ENCODE peak calls at places on chromosomes 11 and 22, in nine cellular contexts. D is IMR-90, R is left ventricle myocardium inferior, S is ovary, F is fibroblast of villous mesenchyme, U is AG04449, G is HFF-Myc, I is fibroblast of pulmonary artery, C is kidney epithelial cell. K is an unnamed sample.

GRCh38 chr11:97548280-97548679 is 1158.5 kb downstream of the JRKL start:
- DNase-seq in D (no peak), R (no peak), S (no peak), F (no peak), U (no peak), G (no peak), I (no peak), C (no peak), K (no peak)

GRCh38 chr11:131041331-131042040 is 125.2 kb upstream of the SNX19 start:
- DNase-seq in D (no peak), R (no peak), S (no peak), F (no peak), U (no peak), G (no peak), I (no peak), C (peak), K (peak)

GRCh38 chr11:70399681-70400112 is 1.4 kb downstream of the CTTN start:
- DNase-seq in D (peak), R (peak), S (peak), F (peak), U (peak), G (peak), I (peak), C (peak), K (peak)

GRCh38 chr11:64233913-64234839 is at the start of gene VEGFB:
- DNase-seq in D (peak), R (peak), S (peak), F (peak), U (no peak), G (no peak), I (peak), C (no peak), K (no peak)

GRCh38 chr11:13118194-13118593 is 109.1 kb downstream of the RASSF10 start:
- DNase-seq in D (peak), R (no peak), S (no peak), F (peak), U (peak), G (peak), I (peak), C (peak), K (peak)

GRCh38 chr11:71311176-71311925 is 59.0 kb upstream of the SHANK2 start:
- DNase-seq in D (no peak), R (no peak), S (no peak), F (no peak), U (no peak), G (no peak), I (no peak), C (no peak), K (no peak)

GRCh38 chr11:130313383-130314183 is 1.1 kb downstream of the ZBTB44 start:
- DNase-seq in D (peak), R (no peak), S (no peak), F (peak), U (no peak), G (no peak), I (peak), C (no peak), K (peak)

GRCh38 chr11:32113200-32113599 is 22.3 kb downstream of the RCN1 start:
- DNase-seq in D (no peak), R (no peak), S (no peak), F (peak), U (no peak), G (no peak), I (no peak), C (no peak), K (peak)

GRCh38 chr11:970319-970871 is 44.7 kb downstream of the AP2A2 start:
- DNase-seq in D (no peak), R (no peak), S (no peak), F (no peak), U (no peak), G (no peak), I (no peak), C (no peak), K (no peak)

GRCh38 chr11:8068605-8069221 is 12.3 kb upstream of the TUB start:
- DNase-seq in D (peak), R (peak), S (peak), F (peak), U (peak), G (no peak), I (peak), C (peak), K (peak)

GRCh38 chr22:26496456-26496855 is 12.8 kb downstream of the SRRD start:
- DNase-seq in D (no peak), R (no peak), S (no peak), F (no peak), U (no peak), G (no peak), I (no peak), C (no peak), K (no peak)

GRCh38 chr11:102780491-102780918 is at the start of gene MMP10:
- DNase-seq in D (peak), R (no peak), S (no peak), F (peak), U (no peak), G (peak), I (peak), C (peak), K (peak)

GRCh38 chr11:729492-730074 is 17.7 kb upstream of the TALDO1 start:
- DNase-seq in D (no peak), R (no peak), S (no peak), F (no peak), U (no peak), G (no peak), I (no peak), C (no peak), K (no peak)

GRCh38 chr22:45551310-45552016 is 48.8 kb downstream of the FBLN1 start:
- DNase-seq in D (no peak), R (no peak), S (peak), F (peak), U (no peak), G (no peak), I (no peak), C (no peak), K (peak)

GRCh38 chr22:31332886-31333285 is 13.3 kb downstream of the PATZ1 start:
- DNase-seq in D (peak), R (no peak), S (no peak), F (no peak), U (no peak), G (no peak), I (no peak), C (no peak), K (peak)

GRCh38 chr11:92383430-92383829 is 158.8 kb downstream of the FAT3 start:
- DNase-seq in D (peak), R (no peak), S (no peak), F (peak), U (no peak), G (peak), I (peak), C (peak), K (peak)

DNA sequence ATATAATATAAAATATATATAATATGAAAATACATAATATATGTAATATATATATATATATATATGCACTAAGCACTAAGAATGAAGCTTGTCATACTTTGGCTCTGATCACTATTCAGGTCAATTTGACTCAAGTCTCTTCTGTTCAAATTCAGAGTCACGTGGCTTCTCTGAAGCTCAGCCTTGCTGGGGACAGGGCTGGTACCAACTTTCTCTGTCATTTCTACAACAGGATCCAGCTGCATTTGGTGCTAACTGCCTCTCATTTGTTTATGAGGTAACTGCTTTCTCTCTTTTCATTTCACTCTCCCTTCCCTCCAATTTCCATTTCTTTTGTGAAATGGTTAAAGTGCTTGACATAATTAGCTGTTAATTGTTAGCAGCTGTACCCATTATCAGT is 259.6 kb upstream of the PLET1 start:
- DNase-seq in D (no peak), R (no peak), S (no peak), F (no peak), U (no peak), G (no peak), I (no peak), C (no peak), K (no peak)
- TF ChIP-seq CTCF in D (no peak), R (no peak), S (no peak), F (no peak), U (no peak), G (no peak), I (no peak), C (no peak), K (no peak)

GRCh38 chr22:42612336-42612735 is 2.3 kb downstream of the POLDIP3 start:
- DNase-seq in D (no peak), R (no peak), S (no peak), F (no peak), U (no peak), G (no peak), I (no peak), C (no peak), K (no peak)
- H3K4me3 ChIP-seq in D (no peak), R (peak), S (no peak), F (no peak), U (no peak), G (no peak), I (no peak), C (no peak), K (no peak)

GRCh38 chr11:65646921-65647701 is 9.2 kb downstream of the SIPA1 start:
- DNase-seq in D (no peak), R (no peak), S (peak), F (no peak), U (no peak), G (no peak), I (peak), C (no peak), K (peak)
- TF ChIP-seq CTCF in D (no peak), R (no peak), S (no peak), F (no peak), U (no peak), G (no peak), I (no peak), C (no peak), K (no peak)

GRCh38 chr11:33613404-33613803 is 87.2 kb downstream of the C11orf91 start:
- DNase-seq in D (no peak), R (no peak), S (no peak), F (no peak), U (no peak), G (no peak), I (no peak), C (no peak), K (no peak)

GRCh38 chr11:33618363-33618735 is 82.3 kb downstream of the C11orf91 start:
- DNase-seq in D (no peak), R (no peak), S (no peak), F (no peak), U (no peak), G (no peak), I (no peak), C (no peak), K (no peak)

GRCh38 chr11:33616552-33616951 is 84.1 kb downstream of the C11orf91 start:
- DNase-seq in D (peak), R (no peak), S (no peak), F (no peak), U (no peak), G (no peak), I (no peak), C (no peak), K (no peak)

GRCh38 chr11:33617672-33618362 is 82.8 kb downstream of the C11orf91 start:
- DNase-seq in D (no peak), R (no peak), S (no peak), F (no peak), U (no peak), G (no peak), I (no peak), C (no peak), K (no peak)

DNA sequence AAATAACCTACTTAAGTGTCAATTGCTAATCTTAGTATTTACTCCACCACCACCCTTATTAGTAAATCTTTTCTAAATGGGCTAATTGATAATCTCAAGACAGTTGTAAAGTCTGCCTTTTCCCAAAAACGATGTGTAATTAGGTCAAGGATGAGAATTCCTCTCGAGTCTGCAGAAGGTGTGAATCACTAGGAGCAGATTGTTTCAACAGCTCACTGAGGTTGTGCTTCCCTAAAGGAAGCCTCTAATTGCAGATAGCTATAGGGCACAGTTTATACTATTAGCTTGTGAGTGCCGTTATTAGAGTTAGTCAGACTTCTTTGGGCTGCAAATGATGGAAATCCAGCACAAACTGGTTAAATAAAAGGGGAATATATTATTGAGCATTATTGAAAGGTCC is 84.9 kb downstream of the C11orf91 start:
- DNase-seq in D (no peak), R (no peak), S (no peak), F (no peak), U (no peak), G (no peak), I (no peak), C (no peak), K (no peak)
- H3K4me3 ChIP-seq in D (no peak), R (no peak), S (no peak), F (no peak), U (no peak), G (no peak), I (no peak), C (no peak), K (no peak)

GRCh38 chr11:60701509-60701818 is 2.1 kb downstream of the MS4A8 start:
- DNase-seq in D (no peak), R (no peak), S (no peak), F (no peak), U (no peak), G (no peak), I (no peak), C (no peak), K (no peak)
- TF ChIP-seq CTCF in D (no peak), R (no peak), S (no peak), F (no peak), U (no peak), G (no peak), I (no peak), C (no peak), K (no peak)

GRCh38 chr11:9689721-9690120 is 25.8 kb downstream of the SWAP70 start:
- DNase-seq in D (no peak), R (no peak), S (no peak), F (no peak), U (no peak), G (no peak), I (peak), C (no peak), K (peak)
- H3K4me3 ChIP-seq in D (no peak), R (peak), S (no peak), F (no peak), U (no peak), G (no peak), I (peak), C (no peak), K (no peak)

DNA sequence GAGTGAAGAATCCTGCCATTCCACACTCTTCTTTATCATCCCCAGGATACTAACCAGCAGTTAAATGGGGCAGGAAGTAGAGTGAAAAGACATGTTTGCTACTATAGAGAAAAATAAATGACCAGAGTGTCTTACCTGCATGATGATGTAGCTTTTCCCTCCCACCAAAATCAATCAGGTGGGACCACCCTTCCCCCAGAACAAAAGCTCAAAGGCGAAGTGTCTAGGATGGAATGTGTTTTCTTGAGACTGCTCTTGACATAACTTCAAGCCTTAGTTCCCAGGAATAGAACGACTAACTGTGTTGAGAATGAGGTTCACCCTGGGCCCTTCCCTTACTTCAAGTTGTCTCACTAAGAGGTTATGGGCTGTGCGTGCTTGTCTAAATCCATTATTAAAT is 339.2 kb upstream of the CCDC90B start:
- DNase-seq in D (no peak), R (no peak), S (no peak), F (no peak), U (no peak), G (no peak), I (no peak), C (no peak), K (no peak)
- TF ChIP-seq CTCF in D (no peak), R (no peak), S (no peak), F (no peak), U (no peak), G (no peak), I (no peak), C (no peak), K (no peak)

DNA sequence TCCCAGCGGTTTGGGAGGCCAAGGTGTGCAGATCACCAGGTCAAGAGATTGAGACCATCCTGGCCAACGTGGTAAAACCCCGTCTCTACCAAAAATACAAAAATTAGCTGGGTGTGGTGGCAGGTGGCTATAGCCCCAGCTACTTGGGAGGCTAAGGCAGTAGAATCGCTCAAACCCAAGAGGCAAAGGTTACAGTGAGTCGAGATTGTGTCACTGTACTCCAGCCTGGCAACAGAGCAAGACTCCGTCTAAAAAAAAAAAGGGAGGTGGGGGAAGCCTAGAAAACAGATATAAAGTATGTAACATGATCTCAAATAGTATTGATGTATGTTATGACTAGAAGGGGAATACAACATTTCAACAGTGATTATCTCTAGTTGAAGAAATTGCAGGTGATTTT is 61.5 kb downstream of the SLC1A2 start:
- DNase-seq in D (peak), R (no peak), S (no peak), F (no peak), U (no peak), G (no peak), I (no peak), C (no peak), K (peak)
- H3K4me3 ChIP-seq in D (no peak), R (no peak), S (no peak), F (no peak), U (no peak), G (no peak), I (no peak), C (no peak), K (no peak)

GRCh38 chr11:115933564-115933963 is 429.3 kb upstream of the CADM1 start:
- DNase-seq in D (no peak), R (no peak), S (no peak), F (no peak), U (no peak), G (no peak), I (no peak), C (no peak), K (no peak)
- TF ChIP-seq CTCF in D (no peak), R (no peak), S (no peak), F (no peak), U (no peak), G (no peak), I (no peak), C (no peak), K (no peak)

GRCh38 chr11:34619062-34619516 is 1.8 kb upstream of the EHF start:
- DNase-seq in D (no peak), R (no peak), S (no peak), F (no peak), U (no peak), G (no peak), I (no peak), C (no peak), K (no peak)

GRCh38 chr11:34620202-34620601 is 691 bp upstream of the EHF start:
- DNase-seq in D (no peak), R (no peak), S (no peak), F (no peak), U (no peak), G (no peak), I (no peak), C (no peak), K (no peak)

GRCh38 chr11:34616086-34616485 is 4.8 kb upstream of the EHF start:
- DNase-seq in D (no peak), R (no peak), S (no peak), F (no peak), U (no peak), G (no peak), I (no peak), C (no peak), K (no peak)

GRCh38 chr11:34616830-34617504 is 3.9 kb upstream of the EHF start:
- DNase-seq in D (no peak), R (peak), S (no peak), F (no peak), U (no peak), G (no peak), I (no peak), C (no peak), K (no peak)

DNA sequence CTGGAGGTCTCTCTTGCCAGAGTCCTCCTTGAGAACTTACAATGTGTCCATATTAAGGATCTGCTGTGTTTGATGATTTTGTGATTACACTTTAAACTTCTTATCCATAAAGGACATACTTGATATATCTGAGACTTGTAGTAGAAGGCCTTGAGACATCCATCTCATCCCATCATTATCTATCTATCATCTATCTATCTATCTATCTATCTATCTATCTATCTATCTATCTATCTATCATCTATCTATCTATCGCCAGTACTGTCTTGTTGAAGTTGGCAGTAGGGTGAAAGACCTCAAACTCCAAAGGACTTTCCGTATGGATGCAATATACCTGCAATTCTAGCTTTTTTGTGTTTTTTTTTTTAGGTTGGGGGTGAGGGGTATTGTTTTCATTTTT is 2.5 kb upstream of the EHF start:
- DNase-seq in D (no peak), R (no peak), S (no peak), F (no peak), U (no peak), G (no peak), I (no peak), C (no peak), K (no peak)
- H3K4me3 ChIP-seq in D (no peak), R (no peak), S (no peak), F (no peak), U (no peak), G (no peak), I (no peak), C (no peak), K (no peak)